ENCODE peak calls at places on chromosomes 16 and 17, in five cellular contexts. A is non-pigmented ciliary epithelial cell; L is cardiac muscle cell; W is GDM1; T is naive thymus-derived CD4-positive, alpha-beta T cell. G is an unnamed sample.

GRCh38 chr16:86604436-86605220 is 26.3 kb downstream of the FOXL1 start:
- DNase-seq in A (no peak), L (no peak), W (no peak), T (peak), G (peak)

GRCh38 chr17:26792486-26792885 is 501.4 kb upstream of the WSB1 start:
- DNase-seq in A (no peak), L (no peak), W (no peak), T (no peak), G (no peak)

GRCh38 chr17:80630721-80631120 is 86.1 kb downstream of the RPTOR start:
- DNase-seq in T (no peak), A (no peak), L (no peak), W (no peak), G (no peak)

GRCh38 chr17:27572665-27573064 is 58.3 kb upstream of the LGALS9 start:
- DNase-seq in A (no peak), W (no peak), L (no peak), T (no peak), G (no peak)

GRCh38 chr17:35930211-35931065 is at the start of gene RDM1:
- DNase-seq in L (peak), A (no peak), W (peak), T (peak), G (peak)

GRCh38 chr17:29376667-29377268 is 13.4 kb upstream of the TAOK1 start:
- DNase-seq in T (no peak), L (peak), W (no peak), A (peak), G (no peak)

GRCh38 chr16:88627531-88628411 is 10.6 kb upstream of the IL17C start:
- DNase-seq in T (no peak), W (no peak), L (no peak), A (no peak), G (no peak)

GRCh38 chr16:26952411-26952810 is 114.3 kb upstream of the C16orf82 start:
- DNase-seq in L (no peak), T (no peak), A (no peak), W (no peak), G (no peak)

GRCh38 chr17:1294157-1294717 is 14.8 kb downstream of the TRARG1 start:
- DNase-seq in A (no peak), L (no peak), W (peak), T (peak), G (peak)

GRCh38 chr16:25413962-25414361 is 156.3 kb upstream of the ZKSCAN2 start:
- DNase-seq in T (no peak), W (no peak), L (no peak), A (no peak), G (no peak)

GRCh38 chr17:69269174-69269998 is 40.8 kb upstream of the ABCA10 start:
- DNase-seq in L (no peak), T (no peak), A (no peak), W (no peak), G (no peak)